ENCODE peak calls at places on chromosomes 4 and X, in nine cellular contexts. S is iris pigment epithelial cell, Z is smooth muscle cell of the brain vasculature, G is memory B cell, L is AML-193, K is ovary, T is iPS-NIHi11, U is NCI-H187, N is SK-N-SH. W is an unnamed sample.

GRCh38 chr4:99824070-99824599 is 7.5 kb downstream of the DAPP1 start:
- DNase-seq in S (no peak), Z (no peak), G (no peak), L (no peak), K (no peak), T (no peak), U (no peak), N (no peak), W (no peak)

GRCh38 chrX:72236841-72237240 is 2.0 kb downstream of the ERCC6L start:
- DNase-seq in S (no peak), Z (no peak), G (no peak), L (no peak), K (no peak), T (no peak), U (no peak), N (no peak), W (no peak)

GRCh38 chr4:72063726-72064125 is 31.9 kb downstream of the NPFFR2 start:
- DNase-seq in S (peak; percentile 0), Z (no peak), G (no peak), L (no peak), K (no peak), T (no peak), U (no peak), N (no peak), W (no peak)

GRCh38 chr4:48949518-48950207 is 36.4 kb upstream of the CWH43 start:
- DNase-seq in S (no peak), Z (no peak), G (no peak), L (no peak), K (no peak), T (no peak), U (no peak), N (no peak), W (no peak)

GRCh38 chrX:123884809-123885408 is 25.1 kb downstream of the XIAP start:
- DNase-seq in S (peak; percentile 54), Z (no peak), G (no peak), L (peak; percentile 44), K (no peak), T (peak; percentile 31), U (peak; percentile 5), N (peak; percentile 60), W (peak; percentile 58)

GRCh38 chr4:186723207-186724047 is at the start of gene FAT1:
- DNase-seq in S (peak; percentile 88), Z (no peak), G (no peak), L (no peak), K (peak; percentile 79), T (peak; percentile 82), U (no peak), N (peak; percentile 85), W (peak; percentile 59)

GRCh38 chrX:28273751-28274150 is 292.5 kb upstream of the DCAF8L1 start:
- DNase-seq in S (no peak), Z (no peak), G (no peak), L (no peak), K (no peak), T (no peak), U (no peak), N (no peak), W (no peak)

GRCh38 chr4:8599657-8600056 is 7.1 kb downstream of the CPZ start:
- DNase-seq in S (peak; percentile 90), Z (peak; percentile 86), G (no peak), L (no peak), K (peak; percentile 74), T (no peak), U (no peak), N (no peak), W (peak; percentile 60)

GRCh38 chr4:96131186-96131585 is 291.3 kb downstream of the PDHA2 start:
- DNase-seq in S (no peak), Z (no peak), G (no peak), L (no peak), K (no peak), T (no peak), U (no peak), N (no peak), W (no peak)

GRCh38 chrX:41010188-41010846 is 74.9 kb upstream of the USP9X start:
- DNase-seq in S (peak; percentile 91), Z (peak; percentile 44), G (no peak), L (peak; percentile 81), K (peak; percentile 78), T (peak; percentile 29), U (no peak), N (peak; percentile 65), W (peak; percentile 18)

W was measured in SK-MEL-5.